ENCODE peak calls at places on chromosome 2, in nine cellular contexts. One of them, this sample, is unnamed.

GRCh38 chr2:120641366-120641771 is 94.3 kb upstream of the GLI2 start:
- DNase-seq in IMR-90: peak
- DNase-seq in uterus: no peak
- DNase-seq in ovary: no peak
- DNase-seq in testis: no peak
- DNase-seq in A549: no peak
- DNase-seq in heart left ventricle: no peak
- DNase-seq in Peyer's patch: no peak
- DNase-seq in sigmoid colon: peak
- DNase-seq in this sample: no peak

GRCh38 chr2:170155022-170155722 is 22.8 kb upstream of the MYO3B start:
- DNase-seq in IMR-90: peak
- DNase-seq in uterus: no peak
- DNase-seq in ovary: no peak
- DNase-seq in testis: no peak
- DNase-seq in A549: no peak
- DNase-seq in heart left ventricle: no peak
- DNase-seq in Peyer's patch: no peak
- DNase-seq in sigmoid colon: no peak
- DNase-seq in this sample: no peak

GRCh38 chr2:164722604-164723338 is 101.5 kb upstream of the GRB14 start:
- DNase-seq in IMR-90: no peak
- DNase-seq in uterus: no peak
- DNase-seq in ovary: no peak
- DNase-seq in testis: no peak
- DNase-seq in A549: no peak
- DNase-seq in heart left ventricle: no peak
- DNase-seq in Peyer's patch: no peak
- DNase-seq in sigmoid colon: no peak
- DNase-seq in this sample: no peak

GRCh38 chr2:9085353-9085752 is 81.9 kb upstream of the MBOAT2 start:
- DNase-seq in IMR-90: no peak
- DNase-seq in uterus: no peak
- DNase-seq in ovary: no peak
- DNase-seq in testis: no peak
- DNase-seq in A549: no peak
- DNase-seq in heart left ventricle: no peak
- DNase-seq in Peyer's patch: no peak
- DNase-seq in sigmoid colon: no peak
- DNase-seq in this sample: no peak

GRCh38 chr2:36318547-36318946 is 37.0 kb upstream of the CRIM1 start:
- DNase-seq in IMR-90: no peak
- DNase-seq in uterus: no peak
- DNase-seq in ovary: no peak
- DNase-seq in testis: no peak
- DNase-seq in A549: no peak
- DNase-seq in heart left ventricle: no peak
- DNase-seq in Peyer's patch: no peak
- DNase-seq in sigmoid colon: no peak
- DNase-seq in this sample: no peak

GRCh38 chr2:40401896-40402295 is 50.0 kb downstream of the SLC8A1 start:
- DNase-seq in IMR-90: peak
- DNase-seq in uterus: no peak
- DNase-seq in ovary: no peak
- DNase-seq in testis: no peak
- DNase-seq in A549: no peak
- DNase-seq in heart left ventricle: no peak
- DNase-seq in Peyer's patch: no peak
- DNase-seq in sigmoid colon: no peak
- DNase-seq in this sample: no peak

GRCh38 chr2:98478861-98479770 is 34.5 kb downstream of the INPP4A start:
- DNase-seq in IMR-90: no peak
- DNase-seq in uterus: no peak
- DNase-seq in ovary: no peak
- DNase-seq in testis: no peak
- DNase-seq in A549: no peak
- DNase-seq in heart left ventricle: no peak
- DNase-seq in Peyer's patch: no peak
- DNase-seq in sigmoid colon: peak
- DNase-seq in this sample: peak

GRCh38 chr2:221780281-221780688 is 208.2 kb upstream of the EPHA4 start:
- DNase-seq in IMR-90: peak
- DNase-seq in uterus: no peak
- DNase-seq in ovary: no peak
- DNase-seq in testis: no peak
- DNase-seq in A549: no peak
- DNase-seq in heart left ventricle: no peak
- DNase-seq in Peyer's patch: no peak
- DNase-seq in sigmoid colon: no peak
- DNase-seq in this sample: no peak

GRCh38 chr2:73970850-73971471 is 13.7 kb upstream of the TET3 start:
- DNase-seq in IMR-90: no peak
- DNase-seq in uterus: peak
- DNase-seq in ovary: peak
- DNase-seq in testis: peak
- DNase-seq in A549: no peak
- DNase-seq in heart left ventricle: peak
- DNase-seq in Peyer's patch: peak
- DNase-seq in sigmoid colon: peak
- DNase-seq in this sample: peak

GRCh38 chr2:95685513-95685912 is 93.7 kb downstream of the TRIM43 start:
- DNase-seq in IMR-90: no peak
- DNase-seq in uterus: no peak
- DNase-seq in ovary: no peak
- DNase-seq in testis: no peak
- DNase-seq in A549: no peak
- DNase-seq in heart left ventricle: no peak
- DNase-seq in Peyer's patch: no peak
- DNase-seq in sigmoid colon: no peak
- DNase-seq in this sample: no peak

GRCh38 chr2:1591461-1591770 is 152.9 kb downstream of the PXDN start:
- DNase-seq in IMR-90: no peak
- DNase-seq in uterus: no peak
- DNase-seq in ovary: peak
- DNase-seq in testis: no peak
- DNase-seq in A549: no peak
- DNase-seq in heart left ventricle: peak
- DNase-seq in Peyer's patch: no peak
- DNase-seq in sigmoid colon: no peak
- DNase-seq in this sample: no peak

GRCh38 chr2:118371500-118371899 is 283.2 kb downstream of the INSIG2 start:
- DNase-seq in IMR-90: peak
- DNase-seq in uterus: no peak
- DNase-seq in ovary: no peak
- DNase-seq in testis: peak
- DNase-seq in A549: peak
- DNase-seq in heart left ventricle: no peak
- DNase-seq in Peyer's patch: no peak
- DNase-seq in sigmoid colon: no peak
- DNase-seq in this sample: no peak

GRCh38 chr2:70615222-70615621 is 61.6 kb upstream of the TGFA start:
- DNase-seq in IMR-90: no peak
- DNase-seq in uterus: no peak
- DNase-seq in ovary: no peak
- DNase-seq in testis: no peak
- DNase-seq in A549: no peak
- DNase-seq in heart left ventricle: no peak
- DNase-seq in Peyer's patch: no peak
- DNase-seq in sigmoid colon: no peak
- DNase-seq in this sample: no peak

GRCh38 chr2:221448086-221448856 is 123.8 kb downstream of the EPHA4 start:
- DNase-seq in IMR-90: no peak
- DNase-seq in uterus: no peak
- DNase-seq in ovary: no peak
- DNase-seq in testis: no peak
- DNase-seq in A549: no peak
- DNase-seq in heart left ventricle: no peak
- DNase-seq in Peyer's patch: no peak
- DNase-seq in sigmoid colon: no peak
- DNase-seq in this sample: no peak

GRCh38 chr2:101473911-101474751 is 781 bp downstream of the RFX8 start:
- DNase-seq in IMR-90: peak
- DNase-seq in uterus: peak
- DNase-seq in ovary: peak
- DNase-seq in testis: peak
- DNase-seq in A549: no peak
- DNase-seq in heart left ventricle: peak
- DNase-seq in Peyer's patch: no peak
- DNase-seq in sigmoid colon: peak
- DNase-seq in this sample: peak

GRCh38 chr2:104852161-104852689 is 1.7 kb upstream of the POU3F3 start:
- DNase-seq in IMR-90: no peak
- DNase-seq in uterus: no peak
- DNase-seq in ovary: no peak
- DNase-seq in testis: no peak
- DNase-seq in A549: no peak
- DNase-seq in heart left ventricle: no peak
- DNase-seq in Peyer's patch: no peak
- DNase-seq in sigmoid colon: no peak
- DNase-seq in this sample: no peak

GRCh38 chr2:135984199-135985017 is 1.0 kb downstream of the DARS1 start:
- DNase-seq in IMR-90: no peak
- DNase-seq in uterus: no peak
- DNase-seq in ovary: no peak
- DNase-seq in testis: no peak
- DNase-seq in A549: no peak
- DNase-seq in heart left ventricle: no peak
- DNase-seq in Peyer's patch: no peak
- DNase-seq in sigmoid colon: no peak
- DNase-seq in this sample: no peak

GRCh38 chr2:135987441-135987840 is 2.0 kb upstream of the DARS1 start:
- DNase-seq in IMR-90: no peak
- DNase-seq in uterus: no peak
- DNase-seq in ovary: no peak
- DNase-seq in testis: no peak
- DNase-seq in A549: no peak
- DNase-seq in heart left ventricle: no peak
- DNase-seq in Peyer's patch: no peak
- DNase-seq in sigmoid colon: no peak
- DNase-seq in this sample: no peak

GRCh38 chr2:135985018-135985825 is at the start of gene DARS1:
- DNase-seq in IMR-90: peak
- DNase-seq in uterus: peak
- DNase-seq in ovary: peak
- DNase-seq in testis: peak
- DNase-seq in A549: peak
- DNase-seq in heart left ventricle: peak
- DNase-seq in Peyer's patch: peak
- DNase-seq in sigmoid colon: peak
- DNase-seq in this sample: peak

GRCh38 chr2:135986507-135986906 is 1.1 kb upstream of the DARS1 start:
- DNase-seq in IMR-90: no peak
- DNase-seq in uterus: no peak
- DNase-seq in ovary: no peak
- DNase-seq in testis: no peak
- DNase-seq in A549: no peak
- DNase-seq in heart left ventricle: no peak
- DNase-seq in Peyer's patch: no peak
- DNase-seq in sigmoid colon: no peak
- DNase-seq in this sample: no peak

GRCh38 chr2:135985826-135986393 is 484 bp upstream of the DARS1 start:
- DNase-seq in IMR-90: no peak
- DNase-seq in uterus: no peak
- DNase-seq in ovary: no peak
- DNase-seq in testis: no peak
- DNase-seq in A549: peak
- DNase-seq in heart left ventricle: no peak
- DNase-seq in Peyer's patch: no peak
- DNase-seq in sigmoid colon: no peak
- DNase-seq in this sample: no peak
- TF ChIP-seq POLR2A in IMR-90: no peak
- TF ChIP-seq POLR2A in uterus: no peak
- TF ChIP-seq POLR2A in ovary: no peak
- TF ChIP-seq POLR2A in testis: no peak
- TF ChIP-seq POLR2A in A549: no peak
- TF ChIP-seq POLR2A in heart left ventricle: no peak
- TF ChIP-seq POLR2A in Peyer's patch: no peak
- TF ChIP-seq POLR2A in sigmoid colon: no peak
- TF ChIP-seq POLR2A in this sample: no peak

GRCh38 chr2:63898839-63899238 is 57.1 kb downstream of the UGP2 start:
- DNase-seq in IMR-90: no peak
- DNase-seq in uterus: no peak
- DNase-seq in ovary: no peak
- DNase-seq in testis: no peak
- DNase-seq in A549: no peak
- DNase-seq in heart left ventricle: no peak
- DNase-seq in Peyer's patch: no peak
- DNase-seq in sigmoid colon: no peak
- DNase-seq in this sample: no peak
- H3K27ac ChIP-seq in IMR-90: no peak
- H3K27ac ChIP-seq in uterus: no peak
- H3K27ac ChIP-seq in ovary: no peak
- H3K27ac ChIP-seq in testis: no peak
- H3K27ac ChIP-seq in A549: no peak
- H3K27ac ChIP-seq in heart left ventricle: no peak
- H3K27ac ChIP-seq in Peyer's patch: no peak
- H3K27ac ChIP-seq in sigmoid colon: no peak
- H3K27ac ChIP-seq in this sample: no peak

DNA sequence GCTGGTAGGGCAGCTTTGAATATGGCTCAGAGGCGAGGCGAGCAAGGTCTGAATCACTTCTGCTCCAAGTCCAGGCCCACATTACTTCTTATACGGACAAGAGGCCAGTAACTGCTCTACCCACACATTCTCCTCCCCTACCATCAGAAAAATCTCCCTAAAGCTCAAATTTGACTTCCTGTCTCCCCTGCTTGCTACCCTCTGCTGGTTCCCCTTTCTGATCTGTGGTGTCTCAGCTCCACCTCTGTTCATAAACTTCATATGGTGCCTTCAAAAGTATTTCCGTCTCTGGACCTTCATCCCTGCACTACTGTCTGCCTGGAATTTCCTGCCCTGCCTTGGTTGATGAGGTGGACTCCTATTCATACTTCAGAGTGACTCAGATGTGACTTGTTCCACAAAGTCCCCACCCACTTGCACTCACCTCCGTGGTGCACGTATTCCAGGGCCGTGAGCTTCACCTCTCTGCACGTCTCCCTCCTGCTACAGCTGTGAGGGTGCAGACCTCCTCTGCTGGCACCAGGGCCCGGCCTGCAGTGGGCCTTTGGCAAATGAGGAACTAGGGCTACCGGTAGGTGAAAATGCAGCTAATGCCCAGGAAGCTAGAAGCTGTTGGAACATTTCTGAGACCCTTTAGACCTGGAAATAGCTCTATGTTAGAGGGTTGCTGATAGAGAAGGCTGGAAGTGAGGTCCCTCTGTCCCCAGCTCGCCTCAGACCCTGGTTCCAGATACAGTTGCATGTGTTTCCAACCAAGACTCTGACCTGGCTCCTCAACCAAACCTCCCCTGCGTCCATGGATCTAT is 24.6 kb upstream of the KCMF1 start:
- DNase-seq in IMR-90: peak
- DNase-seq in uterus: no peak
- DNase-seq in ovary: no peak
- DNase-seq in testis: no peak
- DNase-seq in A549: peak
- DNase-seq in heart left ventricle: no peak
- DNase-seq in Peyer's patch: peak
- DNase-seq in sigmoid colon: no peak
- DNase-seq in this sample: peak
- TF ChIP-seq POLR2A in IMR-90: peak
- TF ChIP-seq POLR2A in uterus: no peak
- TF ChIP-seq POLR2A in ovary: no peak
- TF ChIP-seq POLR2A in testis: no peak
- TF ChIP-seq POLR2A in A549: peak
- TF ChIP-seq POLR2A in heart left ventricle: no peak
- TF ChIP-seq POLR2A in Peyer's patch: peak
- TF ChIP-seq POLR2A in sigmoid colon: no peak
- TF ChIP-seq POLR2A in this sample: no peak

GRCh38 chr2:68695971-68696370 is 38.6 kb upstream of the ARHGAP25 start:
- DNase-seq in IMR-90: no peak
- DNase-seq in uterus: no peak
- DNase-seq in ovary: no peak
- DNase-seq in testis: no peak
- DNase-seq in A549: no peak
- DNase-seq in heart left ventricle: no peak
- DNase-seq in Peyer's patch: no peak
- DNase-seq in sigmoid colon: no peak
- DNase-seq in this sample: no peak
- H3K27ac ChIP-seq in IMR-90: no peak
- H3K27ac ChIP-seq in uterus: no peak
- H3K27ac ChIP-seq in ovary: no peak
- H3K27ac ChIP-seq in testis: no peak
- H3K27ac ChIP-seq in A549: no peak
- H3K27ac ChIP-seq in heart left ventricle: no peak
- H3K27ac ChIP-seq in Peyer's patch: no peak
- H3K27ac ChIP-seq in sigmoid colon: no peak
- H3K27ac ChIP-seq in this sample: no peak

This sample was measured in spleen.